ENCODE peak calls at places on chromosomes 4 and X, in six cellular contexts. E is retina; N is activated T-cell treated with anti-CD3 and anti-CD28 coated beads, Interleukin-2, amount 50 U/mL, for 4 hours; L is amniotic stem cell; I is mucosa of descending colon; Y is GM19239. G is an unnamed sample.

GRCh38 chr4:176187610-176188009 is 7.8 kb downstream of the SPATA4 start:
- DNase-seq in N (no peak), Y (no peak), E (no peak), L (no peak), I (no peak), G (no peak)

GRCh38 chr4:74897390-74897789 is 35.5 kb upstream of the PARM1 start:
- DNase-seq in E (no peak), I (no peak), N (no peak), L (no peak), Y (no peak), G (no peak)

GRCh38 chrX:13360146-13360545 is 40.3 kb upstream of the ATXN3L start:
- DNase-seq in N (no peak), Y (no peak), E (no peak), I (no peak), L (no peak), G (no peak)

GRCh38 chrX:119495734-119496520 is 27.7 kb downstream of the SLC25A5 start:
- DNase-seq in N (no peak), I (no peak), E (no peak), L (no peak), Y (no peak), G (no peak)

GRCh38 chr4:184695178-184695896 is 38.6 kb downstream of the CENPU start:
- DNase-seq in I (no peak), L (no peak), E (no peak), N (no peak), Y (no peak), G (no peak)

GRCh38 chr4:7960790-7961655 is 21.4 kb upstream of the AFAP1 start:
- DNase-seq in Y (no peak), I (no peak), N (peak), L (no peak), E (no peak), G (no peak)

GRCh38 chr4:113686950-113687718 is 74.4 kb downstream of the CAMK2D start:
- DNase-seq in E (no peak), L (no peak), I (no peak), N (no peak), Y (no peak), G (no peak)

GRCh38 chr4:149031399-149031798 is 589.2 kb upstream of the NR3C2 start:
- DNase-seq in Y (no peak), I (peak), N (no peak), L (no peak), E (no peak), G (no peak)

GRCh38 chr4:74499986-74500781 is 55.2 kb downstream of the AREG start:
- DNase-seq in Y (peak), E (no peak), L (no peak), I (no peak), N (no peak), G (no peak)

GRCh38 chr4:67603310-67604028 is 44.9 kb downstream of the STAP1 start:
- DNase-seq in N (no peak), I (no peak), L (no peak), E (no peak), Y (no peak), G (no peak)

GRCh38 chr4:147546341-147546740 is 65.4 kb downstream of the EDNRA start:
- DNase-seq in E (no peak), I (no peak), Y (no peak), N (no peak), L (peak), G (no peak)

GRCh38 chr4:1718095-1718850 is 2.9 kb downstream of the TMEM129 start:
- DNase-seq in N (no peak), L (no peak), Y (no peak), E (no peak), I (no peak), G (no peak)

GRCh38 chr4:184824776-184825393 is 883 bp downstream of the ACSL1 start:
- DNase-seq in L (no peak), E (peak), Y (no peak), N (peak), I (peak), G (no peak)

GRCh38 chr4:25443851-25444250 is 66.8 kb downstream of the ANAPC4 start:
- DNase-seq in L (no peak), Y (no peak), I (no peak), E (no peak), N (no peak), G (no peak)

GRCh38 chr4:55725057-55725456 is 89.0 kb upstream of the NMU start:
- DNase-seq in N (no peak), L (no peak), E (no peak), I (no peak), Y (no peak), G (no peak)

GRCh38 chrX:40097492-40098263 is at the start of gene BCOR:
- DNase-seq in I (peak), Y (no peak), E (peak), N (peak), L (no peak), G (peak)

GRCh38 chrX:77510007-77510406 is 62.8 kb downstream of the FGF16 start:
- DNase-seq in Y (no peak), N (no peak), L (no peak), E (no peak), I (no peak), G (no peak)

GRCh38 chrX:21907250-21907649 is 33.3 kb upstream of the SMS start:
- DNase-seq in E (no peak), N (no peak), Y (no peak), I (no peak), L (no peak), G (no peak)

GRCh38 chr4:52799813-52800212 is 48.6 kb upstream of the ERVMER34-1 start:
- DNase-seq in L (no peak), E (no peak), Y (no peak), N (no peak), I (no peak), G (no peak)

GRCh38 chr4:107619731-107620130 is 100.3 kb downstream of the PAPSS1 start:
- DNase-seq in E (no peak), Y (no peak), L (no peak), I (no peak), N (no peak), G (no peak)

GRCh38 chr4:1471443-1472147 is 65.4 kb upstream of the NKX1-1 start:
- DNase-seq in I (no peak), E (no peak), N (no peak), L (no peak), Y (no peak), G (no peak)

GRCh38 chr4:71004281-71004851 is 10.9 kb downstream of the DCK start:
- DNase-seq in E (peak), N (peak), I (peak), L (no peak), Y (no peak), G (no peak)

GRCh38 chrX:23792861-23793553 is 10.0 kb downstream of the SAT1 start:
- DNase-seq in I (no peak), L (no peak), E (peak), N (no peak), Y (no peak), G (no peak)

GRCh38 chr4:103197765-103198110 is 405 bp downstream of the CENPE start:
- DNase-seq in L (no peak), E (no peak), I (no peak), Y (no peak), N (no peak), G (no peak)

GRCh38 chr4:63619771-63620170 is 789.5 kb downstream of the TECRL start:
- DNase-seq in N (no peak), Y (no peak), E (peak), L (no peak), I (no peak), G (no peak)

GRCh38 chr4:112279882-112280315 is 5.8 kb downstream of the TIFA start:
- DNase-seq in Y (no peak), E (no peak), N (no peak), I (no peak), L (no peak), G (no peak)

GRCh38 chrX:132025085-132025484 is 2.0 kb downstream of the STK26 start:
- DNase-seq in I (no peak), N (no peak), Y (no peak), E (peak), L (no peak), G (no peak)

GRCh38 chr4:59956366-59956765 is 1243.8 kb upstream of the ADGRL3 start:
- DNase-seq in Y (no peak), L (no peak), I (no peak), E (no peak), N (no peak), G (no peak)

GRCh38 chr4:167100120-167100519 is 134.2 kb downstream of the SPOCK3 start:
- DNase-seq in Y (no peak), I (no peak), L (peak), E (no peak), N (no peak), G (no peak)

GRCh38 chrX:152929898-152930297 is 32.0 kb downstream of the ZNF185 start:
- DNase-seq in N (no peak), L (no peak), Y (no peak), I (no peak), E (no peak), G (no peak)